ENCODE peak calls at places on chromosomes 6 and 20, in six cellular contexts. C is effector memory CD4-positive, alpha-beta T cell; U is Jurkat, Clone E6-1; S is GM12865; Y is M059J; W is HT1080. N is an unnamed sample.

GRCh38 chr20:10519361-10520048 is 84.4 kb downstream of the SLX4IP start:
- DNase-seq in C (no peak), U (peak; percentile 65), S (peak; percentile 62), Y (peak; percentile 95), W (peak; percentile 81), N (no peak)

GRCh38 chr20:49171928-49172327 is 16.2 kb downstream of the STAU1 start:
- DNase-seq in C (no peak), U (no peak), S (no peak), Y (no peak), W (no peak), N (no peak)

GRCh38 chr20:25081065-25081729 is 744 bp downstream of the VSX1 start:
- DNase-seq in C (no peak), U (no peak), S (no peak), Y (no peak), W (no peak), N (no peak)

GRCh38 chr20:7449269-7449668 is 491.0 kb downstream of the HAO1 start:
- DNase-seq in C (no peak), U (no peak), S (peak; percentile 1), Y (no peak), W (no peak), N (no peak)

GRCh38 chr20:4702562-4703280 is 19.0 kb upstream of the PRND start:
- DNase-seq in C (no peak), U (no peak), S (no peak), Y (peak; percentile 51), W (no peak), N (no peak)

GRCh38 chr6:122956376-122956775 is 39.7 kb upstream of the CLVS2 start:
- DNase-seq in C (no peak), U (peak; percentile 1), S (peak; percentile 15), Y (no peak), W (peak; percentile 6), N (no peak)

GRCh38 chr6:157036245-157036681 is 259.1 kb downstream of the ARID1B start:
- DNase-seq in C (no peak), U (no peak), S (no peak), Y (no peak), W (no peak), N (no peak)

GRCh38 chr6:125868996-125869395 is 78.2 kb downstream of the NCOA7 start:
- DNase-seq in C (no peak), U (no peak), S (no peak), Y (no peak), W (no peak), N (no peak)

GRCh38 chr20:62117658-62118057 is 4.6 kb upstream of the LSM14B start:
- DNase-seq in C (peak; percentile 84), U (peak; percentile 91), S (no peak), Y (no peak), W (no peak), N (no peak)

GRCh38 chr20:19992996-19993908 is 23.9 kb upstream of the NAA20 start:
- DNase-seq in C (no peak), U (no peak), S (no peak), Y (peak; percentile 99), W (peak; percentile 99), N (no peak)

GRCh38 chr6:56101141-56101553 is 146.2 kb downstream of the COL21A1 start:
- DNase-seq in C (no peak), U (no peak), S (no peak), Y (peak; percentile 99), W (peak; percentile 97), N (no peak)

GRCh38 chr6:116316772-116317467 is 37.2 kb upstream of the TSPYL1 start:
- DNase-seq in C (no peak), U (no peak), S (no peak), Y (no peak), W (peak; percentile 1), N (no peak)

N was measured in stimulated activated naive B cell treated with anti-CD40 and anti-IgM and Interleukin-4, amounts not matched to agents 10 μg/mL and 1 μg/mL and 100 μg/mL, for 72 hours.